ENCODE peak calls at places on chromosomes 12 and 14, in five cellular contexts. O, I, J, V and D are unnamed samples. For H3K4me1, the result is how much of the 10 kb centered on the place peaks cover.

GRCh38 chr12:91139981-91140659 is 28.8 kb upstream of the LUM start:
- DNase-seq in V (no peak), I (no peak), O (no peak), J (no peak), D (no peak)

GRCh38 chr14:76908834-76909233 is 82.6 kb downstream of the LRRC74A start:
- DNase-seq in O (no peak), J (no peak), I (peak), V (no peak), D (no peak)

GRCh38 chr12:62967701-62968100 is 32.8 kb upstream of the PPM1H start:
- DNase-seq in I (no peak), O (no peak), V (no peak), J (no peak), D (no peak)

GRCh38 chr12:16555630-16556029 is 50.3 kb downstream of the LMO3 start:
- DNase-seq in V (no peak), I (no peak), O (no peak), J (no peak), D (no peak)

GRCh38 chr12:20426191-20426590 is 57.9 kb downstream of the PDE3A start:
- DNase-seq in O (peak), V (no peak), J (no peak), I (no peak), D (no peak)

GRCh38 chr12:47413806-47414205 is 292.0 kb downstream of the RPAP3 start:
- DNase-seq in V (no peak), J (no peak), I (no peak), O (no peak), D (no peak)

GRCh38 chr14:75720828-75721227 is 59.8 kb downstream of the TTLL5 start:
- DNase-seq in J (peak), O (peak), I (peak), V (no peak), D (no peak)

GRCh38 chr12:122965356-122965755 is 907 bp downstream of the ABCB9 start:
- DNase-seq in J (peak), V (no peak), O (no peak), I (no peak), D (no peak)

GRCh38 chr12:3313655-3314305 is 177.2 kb upstream of the PRMT8 start:
- DNase-seq in I (no peak), V (no peak), J (no peak), O (no peak), D (no peak)

GRCh38 chr12:118432812-118433540 is 56.6 kb downstream of the SUDS3 start:
- DNase-seq in I (no peak), O (no peak), V (no peak), J (no peak), D (no peak)

GRCh38 chr12:99287136-99287535 is 360.4 kb upstream of the GARIN6 start:
- DNase-seq in J (no peak), O (no peak), I (no peak), V (no peak), D (no peak)

GRCh38 chr12:49548822-49549648 is 10.2 kb downstream of the KCNH3 start:
- DNase-seq in V (no peak), I (no peak), J (peak), O (no peak), D (no peak)

GRCh38 chr12:74021937-74022336 is 515.7 kb upstream of the ATXN7L3B start:
- DNase-seq in O (no peak), I (peak), V (no peak), J (peak), D (peak)

GRCh38 chr14:94173885-94174621 is at the start of gene PPP4R4:
- DNase-seq in I (peak), O (no peak), V (peak), J (peak), D (no peak)

GRCh38 chr14:94173471-94173884 is 644 bp upstream of the PPP4R4 start:
- DNase-seq in O (no peak), V (no peak), J (peak), I (peak), D (no peak)

GRCh38 chr14:94176808-94177207 is 2.7 kb downstream of the PPP4R4 start:
- DNase-seq in O (no peak), I (no peak), V (no peak), J (no peak), D (no peak)

GRCh38 chr14:94174622-94175402 is 690 bp downstream of the PPP4R4 start:
- DNase-seq in J (peak), V (no peak), O (no peak), I (peak), D (no peak)

DNA sequence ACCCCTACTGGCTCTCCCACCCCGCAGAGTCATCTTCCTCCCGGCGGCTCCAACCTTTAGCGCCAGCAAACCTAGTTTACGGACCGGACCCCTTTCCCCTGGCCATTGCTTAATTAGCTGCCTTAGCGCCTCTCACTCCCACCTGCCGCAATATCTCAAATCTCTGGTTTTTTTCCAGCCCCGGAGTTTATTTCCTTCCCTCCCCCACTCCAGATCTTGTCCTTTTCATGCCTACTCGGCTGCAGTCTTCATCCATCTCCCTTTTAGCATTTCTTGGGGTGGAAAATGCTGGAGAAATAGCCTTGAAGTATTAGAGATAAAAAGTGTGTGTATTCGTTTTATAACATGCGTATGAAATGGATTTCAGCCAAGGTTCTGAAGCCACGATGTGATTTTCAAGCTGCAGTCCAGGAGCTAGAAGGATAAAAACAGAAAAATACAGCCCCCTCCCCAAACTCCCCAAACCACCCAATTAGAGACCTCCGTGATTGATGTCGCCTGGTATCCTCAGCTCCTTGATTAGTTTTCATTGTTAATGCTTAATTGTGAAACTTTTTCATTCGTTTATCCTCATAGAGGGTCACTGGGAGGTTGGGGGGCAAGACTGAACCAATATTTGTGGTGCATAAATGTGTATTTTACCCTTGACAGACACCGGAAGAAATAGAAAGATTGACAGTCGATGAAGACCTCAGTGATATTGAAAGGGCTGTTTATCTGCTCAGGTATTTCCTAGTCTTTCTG is 1.5 kb downstream of the PPP4R4 start:
- DNase-seq in V (no peak), O (no peak), I (no peak), J (no peak), D (no peak)
- H3K27ac ChIP-seq in V (no peak), O (no peak), I (no peak), J (no peak), D (no peak)

GRCh38 chr14:68521557-68521901 is 271.3 kb downstream of the ZFP36L1 start:
- DNase-seq in O (no peak), V (no peak), J (no peak), I (no peak), D (no peak)
- H3K4me1 ChIP-seq in O (half or more), V (under half), J (half or more), I (under half), D (under half)

GRCh38 chr14:96373538-96373937 is 10.2 kb downstream of the GSKIP start:
- DNase-seq in I (no peak), O (no peak), V (no peak), J (no peak), D (no peak)
- H3K27ac ChIP-seq in I (no peak), O (no peak), V (no peak), J (no peak), D (no peak)

GRCh38 chr12:104747956-104748355 is 210.1 kb downstream of the SLC41A2 start:
- DNase-seq in V (no peak), O (no peak), J (no peak), I (no peak), D (no peak)

GRCh38 chr12:104750061-104750460 is 208.0 kb downstream of the SLC41A2 start:
- DNase-seq in V (no peak), J (no peak), I (peak), O (no peak), D (no peak)

GRCh38 chr12:104748356-104748755 is 209.7 kb downstream of the SLC41A2 start:
- DNase-seq in O (no peak), J (no peak), V (no peak), I (no peak), D (no peak)

GRCh38 chr12:104749555-104749954 is 208.5 kb downstream of the SLC41A2 start:
- DNase-seq in J (no peak), V (no peak), O (no peak), I (no peak), D (no peak)

GRCh38 chr12:104748790-104749189 is 209.3 kb downstream of the SLC41A2 start:
- DNase-seq in V (no peak), J (peak), I (no peak), O (peak), D (no peak)
- H3K4me1 ChIP-seq in V (under half), J (under half), I (under half), O (under half), D (under half)

GRCh38 chr12:108315486-108316105 is 23.5 kb downstream of the CMKLR1 start:
- DNase-seq in O (no peak), J (no peak), V (no peak), I (no peak), D (no peak)
- H3K27ac ChIP-seq in O (no peak), J (no peak), V (no peak), I (peak), D (no peak)

DNA sequence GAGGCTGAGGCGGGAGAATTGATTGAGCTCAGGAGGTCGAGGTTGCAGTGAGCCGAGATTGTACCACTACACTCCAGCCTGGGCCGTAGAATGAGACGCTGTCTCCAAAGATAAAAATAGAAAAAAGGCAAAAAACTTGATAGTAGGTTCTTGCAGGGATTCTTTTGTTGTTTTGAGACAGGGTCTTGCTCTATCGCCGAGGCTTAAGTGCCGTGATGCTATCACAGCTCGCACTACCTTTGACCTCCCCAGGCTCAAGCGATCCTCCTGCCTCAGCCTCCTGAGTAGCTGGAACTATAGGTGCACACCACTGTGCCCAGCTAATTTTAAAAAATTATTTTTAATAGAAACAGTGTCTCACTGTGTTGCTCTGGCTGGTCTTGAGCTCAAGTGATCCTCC is 4.7 kb downstream of the GOLGA5 start:
- DNase-seq in O (no peak), V (no peak), J (no peak), I (no peak), D (no peak)
- H3K4me1 ChIP-seq in O (under half), V (half or more), J (under half), I (under half), D (under half)

DNA sequence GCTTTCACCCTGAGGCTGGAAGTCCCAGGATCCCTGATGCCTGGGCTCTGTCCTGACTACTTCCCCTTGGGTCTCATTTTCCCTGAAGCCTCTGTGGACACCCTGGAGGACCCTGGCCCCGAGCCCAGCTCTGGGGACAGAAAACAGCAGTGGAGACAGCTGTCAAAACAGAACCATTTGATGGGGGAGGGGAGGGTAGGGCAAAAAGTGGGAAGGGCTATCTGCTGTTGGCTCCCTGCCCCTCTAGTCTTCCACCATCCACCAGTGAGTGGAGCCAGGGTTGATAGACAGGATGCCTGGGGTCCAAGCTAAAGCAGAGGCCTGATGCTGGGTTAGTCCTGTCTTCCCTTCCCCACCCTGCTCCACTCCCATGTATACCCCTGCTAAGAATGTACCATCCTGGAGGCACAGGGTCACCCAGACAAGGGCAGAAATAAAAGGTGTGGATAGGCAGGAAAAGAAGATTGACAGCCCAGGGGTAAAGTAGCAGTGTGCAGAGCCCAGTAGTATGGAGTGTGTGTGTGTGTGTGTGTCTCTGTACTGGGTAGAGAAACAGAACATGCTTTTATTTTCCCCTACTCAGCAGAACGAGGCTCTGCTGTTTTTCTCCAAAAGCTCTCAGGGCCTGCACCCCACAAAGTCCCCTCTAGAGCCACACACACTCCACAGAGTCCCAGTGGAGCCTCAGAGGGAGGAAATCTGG is 9.8 kb downstream of the ZNF385A start:
- DNase-seq in O (no peak), V (no peak), J (no peak), I (no peak), D (no peak)
- H3K27ac ChIP-seq in O (peak), V (no peak), J (peak), I (no peak), D (no peak)

DNA sequence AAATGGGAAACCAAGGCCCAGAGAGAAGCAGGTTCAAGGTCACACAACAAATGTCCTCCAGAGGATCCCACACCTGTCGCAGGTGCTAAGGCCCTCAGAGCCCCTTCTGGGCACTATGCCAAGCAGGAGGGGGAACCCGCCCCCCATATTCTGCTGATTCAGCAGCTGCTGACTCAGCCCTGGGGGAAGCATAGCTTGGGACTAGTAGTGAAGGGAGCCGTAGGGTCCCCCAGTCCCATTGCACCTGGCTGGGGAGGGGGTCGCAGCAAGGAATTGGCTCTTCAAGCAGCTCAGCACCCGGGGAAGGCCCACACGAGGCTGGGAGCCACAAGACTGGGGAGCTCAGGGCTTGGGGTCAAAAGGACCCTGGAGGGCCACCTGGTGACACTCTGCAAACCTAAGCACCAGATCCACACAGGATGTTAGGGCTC is 1.0 kb downstream of the RASAL1 start:
- DNase-seq in V (no peak), I (no peak), O (no peak), J (no peak), D (no peak)
- H3K4me1 ChIP-seq in V (under half), I (under half), O (under half), J (half or more), D (under half)

GRCh38 chr14:99546230-99546879 is 57.7 kb downstream of the CCDC85C start:
- DNase-seq in O (no peak), J (no peak), V (no peak), I (no peak), D (no peak)
- H3K27ac ChIP-seq in O (no peak), J (no peak), V (no peak), I (no peak), D (no peak)